ENCODE peak calls at places on chromosomes 11 and 22, in nine cellular contexts. E is CMK; X is nucleus accumbens; O is EH; F is NCI-H2081; A is amniotic stem cell; J is ACHN; K is posterior cingulate gyrus; Z is activated T-cell treated with anti-CD3 and anti-CD28 coated beads, Interleukin-2, amount 50 U/mL, for 72 hours. S is an unnamed sample.

GRCh38 chr22:37197451-37198289 is 9.6 kb upstream of the C1QTNF6 start:
- DNase-seq in E (no peak), X (no peak), O (peak), F (no peak), A (no peak), J (peak), K (peak), Z (no peak), S (no peak)

GRCh38 chr22:37546436-37547248 is 13.6 kb upstream of the CDC42EP1 start:
- DNase-seq in E (no peak), X (peak), O (peak), F (no peak), A (no peak), J (no peak), K (peak), Z (no peak), S (no peak)

GRCh38 chr11:76604081-76604601 is 66.4 kb downstream of the LRRC32 start:
- DNase-seq in E (no peak), X (no peak), O (no peak), F (no peak), A (no peak), J (no peak), K (peak), Z (no peak), S (no peak)

GRCh38 chr22:47328550-47329243 is 566.2 kb downstream of the TBC1D22A start:
- DNase-seq in E (no peak), X (no peak), O (peak), F (no peak), A (peak), J (no peak), K (no peak), Z (no peak), S (no peak)

GRCh38 chr11:126026579-126026978 is 36.1 kb downstream of the CDON start:
- DNase-seq in E (no peak), X (no peak), O (no peak), F (no peak), A (no peak), J (no peak), K (no peak), Z (no peak), S (no peak)

GRCh38 chr11:73307323-73308002 is 613 bp upstream of the ARHGEF17 start:
- DNase-seq in E (peak), X (peak), O (peak), F (peak), A (peak), J (peak), K (peak), Z (peak), S (peak)

GRCh38 chr11:17519031-17519430 is 25.2 kb downstream of the USH1C start:
- DNase-seq in E (no peak), X (no peak), O (no peak), F (peak), A (no peak), J (no peak), K (peak), Z (no peak), S (no peak)

GRCh38 chr22:31290494-31291402 is 1.5 kb downstream of the PIK3IP1 start:
- DNase-seq in E (peak), X (peak), O (peak), F (peak), A (peak), J (peak), K (peak), Z (peak), S (peak)

GRCh38 chr11:6156628-6157367 is 13.3 kb downstream of the OR52B2 start:
- DNase-seq in E (no peak), X (no peak), O (peak), F (no peak), A (no peak), J (no peak), K (no peak), Z (no peak), S (no peak)

GRCh38 chr11:93512073-93512475 is 31.1 kb downstream of the SMCO4 start:
- DNase-seq in E (no peak), X (no peak), O (no peak), F (no peak), A (no peak), J (no peak), K (no peak), Z (peak), S (no peak)

GRCh38 chr11:117026593-117027330 is 71.5 kb downstream of the SIK3 start:
- DNase-seq in E (no peak), X (no peak), O (peak), F (no peak), A (peak), J (no peak), K (no peak), Z (no peak), S (no peak)

GRCh38 chr11:41394562-41395160 is 64.8 kb downstream of the LRRC4C start:
- DNase-seq in E (no peak), X (no peak), O (no peak), F (no peak), A (no peak), J (no peak), K (no peak), Z (no peak), S (no peak)

GRCh38 chr22:49616356-49617231 is 211.1 kb downstream of the BRD1 start:
- DNase-seq in E (no peak), X (no peak), O (no peak), F (no peak), A (no peak), J (no peak), K (peak), Z (no peak), S (no peak)

GRCh38 chr22:19470010-19470409 is 9.0 kb downstream of the UFD1 start:
- DNase-seq in E (no peak), X (no peak), O (no peak), F (no peak), A (no peak), J (no peak), K (no peak), Z (no peak), S (no peak)

GRCh38 chr11:111878385-111878765 is 590 bp downstream of the FDXACB1 start:
- DNase-seq in E (no peak), X (no peak), O (peak), F (no peak), A (no peak), J (peak), K (no peak), Z (no peak), S (no peak)

GRCh38 chr11:79973701-79974626 is 533.1 kb upstream of the TENM4 start:
- DNase-seq in E (no peak), X (no peak), O (peak), F (no peak), A (peak), J (peak), K (no peak), Z (no peak), S (no peak)

GRCh38 chr11:35905901-35906661 is 37.8 kb upstream of the LDLRAD3 start:
- DNase-seq in E (no peak), X (no peak), O (no peak), F (no peak), A (no peak), J (no peak), K (no peak), Z (no peak), S (no peak)

GRCh38 chr11:74966651-74967050 is 17.6 kb downstream of the SPCS2 start:
- DNase-seq in E (no peak), X (no peak), O (no peak), F (no peak), A (no peak), J (peak), K (no peak), Z (no peak), S (no peak)

GRCh38 chr22:44622685-44623084 is 79.3 kb upstream of the PRR5 start:
- DNase-seq in E (no peak), X (no peak), O (no peak), F (no peak), A (no peak), J (no peak), K (peak), Z (no peak), S (no peak)

GRCh38 chr11:1792461-1792860 is 28.7 kb upstream of the CTSD start:
- DNase-seq in E (no peak), X (no peak), O (no peak), F (no peak), A (no peak), J (no peak), K (peak), Z (no peak), S (no peak)

GRCh38 chr22:37343343-37343742 is 61.0 kb downstream of the CYTH4 start:
- DNase-seq in E (no peak), X (no peak), O (no peak), F (no peak), A (no peak), J (no peak), K (peak), Z (no peak), S (no peak)

GRCh38 chr22:37103151-37103550 is 6.4 kb downstream of the TMPRSS6 start:
- DNase-seq in E (no peak), X (no peak), O (no peak), F (no peak), A (no peak), J (no peak), K (no peak), Z (no peak), S (no peak)

GRCh38 chr11:34680918-34681554 is 60.1 kb downstream of the EHF start:
- DNase-seq in E (no peak), X (no peak), O (peak), F (peak), A (peak), J (peak), K (no peak), Z (no peak), S (no peak)

GRCh38 chr11:125402436-125402835 is 93.6 kb downstream of the FEZ1 start:
- DNase-seq in E (no peak), X (no peak), O (peak), F (no peak), A (peak), J (peak), K (no peak), Z (no peak), S (no peak)

GRCh38 chr22:37169947-37170688 is 17.9 kb downstream of the C1QTNF6 start:
- DNase-seq in E (no peak), X (no peak), O (no peak), F (no peak), A (no peak), J (no peak), K (peak), Z (no peak), S (no peak)

GRCh38 chr22:28105396-28105795 is 186.3 kb upstream of the PITPNB start:
- DNase-seq in E (no peak), X (no peak), O (no peak), F (no peak), A (no peak), J (no peak), K (no peak), Z (no peak), S (no peak)

GRCh38 chr11:79108851-79109250 is 332.0 kb downstream of the TENM4 start:
- DNase-seq in E (no peak), X (no peak), O (peak), F (no peak), A (no peak), J (no peak), K (no peak), Z (no peak), S (no peak)